ENCODE peak calls at places on chromosomes 1 and 21, in four cellular contexts. M, Z, Q and S are unnamed samples.

GRCh38 chr1:172041689-172042088 is 200.4 kb downstream of the DNM3 start:
- DNase-seq in M (no peak), Z (peak; percentile 30), Q (no peak), S (no peak)

GRCh38 chr1:203307690-203308126 is 2.4 kb downstream of the BTG2 start:
- DNase-seq in M (peak; percentile 56), Q (peak; percentile 49), Z (no peak), S (peak; percentile 77)

GRCh38 chr1:172608098-172608601 is 50.8 kb upstream of the FASLG start:
- DNase-seq in M (no peak), Q (peak; percentile 14), Z (no peak), S (no peak)

GRCh38 chr1:152109231-152109997 is 5.8 kb downstream of the TCHH start:
- DNase-seq in Q (peak; percentile 21), M (peak; percentile 54), Z (peak; percentile 6), S (peak; percentile 49)

GRCh38 chr1:53592521-53592982 is 133.4 kb downstream of the DMRTB1 start:
- DNase-seq in M (no peak), Z (peak; percentile 79), Q (peak; percentile 62), S (peak; percentile 72)

GRCh38 chr1:209590405-209590804 is 6.9 kb downstream of the CAMK1G start:
- DNase-seq in Q (peak; percentile 68), Z (no peak), M (peak; percentile 52), S (peak; percentile 66)

GRCh38 chr21:38139380-38140168 is 117.2 kb upstream of the KCNJ15 start:
- DNase-seq in Q (peak; percentile 64), M (no peak), Z (peak; percentile 62), S (no peak)

GRCh38 chr1:172308577-172308976 is 111.9 kb upstream of the C1orf105 start:
- DNase-seq in Q (no peak), M (no peak), Z (peak; percentile 60), S (no peak)

GRCh38 chr1:1116701-1117468 is 996 bp upstream of the C1orf159 start:
- DNase-seq in Z (no peak), Q (no peak), M (no peak), S (no peak)

GRCh38 chr1:1118011-1118892 is 2.4 kb upstream of the C1orf159 start:
- DNase-seq in Z (no peak), Q (no peak), M (no peak), S (no peak)

GRCh38 chr1:1118893-1119220 is 3.0 kb upstream of the C1orf159 start:
- DNase-seq in Q (no peak), M (no peak), Z (no peak), S (no peak)

GRCh38 chr1:1115830-1116700 is at the start of gene C1orf159:
- DNase-seq in Q (peak; percentile 99), M (peak; percentile 99), Z (peak; percentile 95), S (peak; percentile 99)

GRCh38 chr1:1117469-1117831 is 1.6 kb upstream of the C1orf159 start:
- DNase-seq in M (no peak), Z (no peak), Q (no peak), S (no peak)
- H3K23ac ChIP-seq in M (no peak overlapping the region), Z (no peak overlapping the region), Q (no peak overlapping the region), S (no peak overlapping the region)

DNA sequence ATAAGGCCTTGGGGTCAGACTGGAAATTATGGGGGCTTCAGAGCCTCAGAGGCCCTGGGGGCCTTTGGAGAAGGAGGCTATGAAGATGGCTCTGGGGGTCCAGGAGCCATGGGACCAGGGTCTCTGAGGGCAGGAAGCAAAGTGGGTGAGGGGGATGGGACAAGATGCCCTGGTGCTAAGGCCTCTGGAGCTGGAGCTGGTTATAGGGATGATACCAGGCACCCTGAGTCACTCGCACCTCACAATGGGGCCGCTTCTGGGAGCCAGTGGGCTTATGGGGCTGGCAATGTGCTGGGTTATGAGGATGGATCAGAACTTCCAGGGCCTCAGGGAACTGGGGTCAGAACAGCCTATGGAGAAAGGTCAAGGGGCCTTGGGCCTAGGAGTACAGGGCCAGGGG is 17.6 kb downstream of the IGFN1 start:
- DNase-seq in Z (no peak), Q (no peak), M (no peak), S (no peak)
- H4K5ac ChIP-seq in Z (no peak overlapping the region), Q (no peak overlapping the region), M (no peak overlapping the region), S (no peak overlapping the region)

GRCh38 chr1:25543106-25543424 is 341 bp upstream of the LDLRAP1 start:
- DNase-seq in Q (no peak), Z (no peak), M (no peak), S (no peak)
- H3K23ac ChIP-seq in Q (no peak overlapping the region), Z (no peak overlapping the region), M (no peak overlapping the region), S (no peak overlapping the region)

GRCh38 chr1:226365831-226366231 is 42.1 kb downstream of the PARP1 start:
- DNase-seq in Z (peak; percentile 86), M (no peak), Q (no peak), S (no peak)
- H4K5ac ChIP-seq in Z (no peak overlapping the region), M (no peak overlapping the region), Q (no peak overlapping the region), S (no peak overlapping the region)

GRCh38 chr1:202165267-202165941 is 5.0 kb upstream of the PTPN7 start:
- DNase-seq in Q (no peak), Z (no peak), M (no peak), S (no peak)
- H3K23ac ChIP-seq in Q (no peak overlapping the region), Z (no peak overlapping the region), M (no peak overlapping the region), S (no peak overlapping the region)